ENCODE peak calls at places on chromosomes 12 and 14, in nine cellular contexts. Z is prostate gland; O is sciatic nerve; E is natural killer cell treated with Interleukin-12 subunit alpha and Interleukin-12 subunit beta and Interleukin-15 and Interleukin-18, amount 100 ng/mL, for 72 hours; G is hepatic stellate cell; F is RKO; R is uterus; Q is RWPE1; H is G401. M is an unnamed sample.

GRCh38 chr12:5333096-5333495 is 98.8 kb upstream of the NTF3 start:
- DNase-seq in Z (no peak), O (no peak), E (no peak), G (no peak), F (no peak), R (no peak), Q (no peak), H (no peak), M (no peak)

GRCh38 chr12:77847060-77847541 is 16.4 kb downstream of the NAV3 start:
- DNase-seq in Z (no peak), O (no peak), E (no peak), G (no peak), F (no peak), R (no peak), Q (peak), H (no peak), M (no peak)

GRCh38 chr12:16599081-16599480 is 6.9 kb downstream of the LMO3 start:
- DNase-seq in Z (no peak), O (no peak), E (no peak), G (no peak), F (no peak), R (no peak), Q (no peak), H (no peak), M (no peak)

GRCh38 chr14:85934123-85934885 is 404.4 kb downstream of the FLRT2 start:
- DNase-seq in Z (no peak), O (no peak), E (peak), G (no peak), F (peak), R (peak), Q (peak), H (no peak), M (no peak)

GRCh38 chr14:58703149-58703509 is 65.4 kb downstream of the DACT1 start:
- DNase-seq in Z (no peak), O (no peak), E (no peak), G (no peak), F (no peak), R (no peak), Q (no peak), H (no peak), M (no peak)

GRCh38 chr12:52207895-52208294 is 16.1 kb upstream of the KRT80 start:
- DNase-seq in Z (peak), O (no peak), E (no peak), G (peak), F (no peak), R (peak), Q (no peak), H (peak), M (no peak)

GRCh38 chr12:55673638-55674037 is 34.1 kb downstream of the ITGA7 start:
- DNase-seq in Z (no peak), O (no peak), E (no peak), G (no peak), F (no peak), R (no peak), Q (no peak), H (no peak), M (no peak)

GRCh38 chr12:46942579-46942978 is 116.8 kb upstream of the SLC38A4 start:
- DNase-seq in Z (no peak), O (no peak), E (no peak), G (no peak), F (peak), R (no peak), Q (peak), H (no peak), M (no peak)

GRCh38 chr12:44674866-44675265 is 201.2 kb downstream of the NELL2 start:
- DNase-seq in Z (no peak), O (no peak), E (no peak), G (no peak), F (no peak), R (no peak), Q (no peak), H (no peak), M (no peak)

GRCh38 chr12:72564120-72564519 is 291.9 kb downstream of the TRHDE start:
- DNase-seq in Z (no peak), O (no peak), E (no peak), G (no peak), F (no peak), R (no peak), Q (no peak), H (no peak), M (no peak)

M was measured in AG08396.